ENCODE peak calls at places on chromosome 10, in five cellular contexts. One of them, this sample, is unnamed.

GRCh38 chr10:16442914-16443313 is 6.1 kb downstream of the PTER start:
- DNase-seq in NCI-H2081: no peak
- DNase-seq in activated effector memory CD4-positive, alpha-beta T cell treated with anti-CD3 and anti-CD28 coated beads, Interleukin-2, amount 50 U/mL, for 16 hours: no peak
- DNase-seq in activated gamma-delta T cell treated with Interleukin-2 at 50 U/mL for 16 hours: no peak
- DNase-seq in CD8-positive, alpha-beta T cell: no peak
- DNase-seq in this sample: no peak

GRCh38 chr10:35495521-35496238 is 109.5 kb upstream of the GJD4 start:
- DNase-seq in NCI-H2081: no peak
- DNase-seq in activated effector memory CD4-positive, alpha-beta T cell treated with anti-CD3 and anti-CD28 coated beads, Interleukin-2, amount 50 U/mL, for 16 hours: no peak
- DNase-seq in activated gamma-delta T cell treated with Interleukin-2 at 50 U/mL for 16 hours: no peak
- DNase-seq in CD8-positive, alpha-beta T cell: no peak
- DNase-seq in this sample: no peak

GRCh38 chr10:107616463-107617131 is 452.1 kb upstream of the SORCS1 start:
- DNase-seq in NCI-H2081: no peak
- DNase-seq in activated effector memory CD4-positive, alpha-beta T cell treated with anti-CD3 and anti-CD28 coated beads, Interleukin-2, amount 50 U/mL, for 16 hours: no peak
- DNase-seq in activated gamma-delta T cell treated with Interleukin-2 at 50 U/mL for 16 hours: no peak
- DNase-seq in CD8-positive, alpha-beta T cell: no peak
- DNase-seq in this sample: no peak

GRCh38 chr10:55098452-55098851 is 297.4 kb upstream of the PCDH15 start:
- DNase-seq in NCI-H2081: no peak
- DNase-seq in activated effector memory CD4-positive, alpha-beta T cell treated with anti-CD3 and anti-CD28 coated beads, Interleukin-2, amount 50 U/mL, for 16 hours: no peak
- DNase-seq in activated gamma-delta T cell treated with Interleukin-2 at 50 U/mL for 16 hours: no peak
- DNase-seq in CD8-positive, alpha-beta T cell: no peak
- DNase-seq in this sample: no peak

GRCh38 chr10:100508691-100509150 is 10.9 kb downstream of the SEC31B start:
- DNase-seq in NCI-H2081: peak; percentile 21
- DNase-seq in activated effector memory CD4-positive, alpha-beta T cell treated with anti-CD3 and anti-CD28 coated beads, Interleukin-2, amount 50 U/mL, for 16 hours: no peak
- DNase-seq in activated gamma-delta T cell treated with Interleukin-2 at 50 U/mL for 16 hours: peak; percentile 26
- DNase-seq in CD8-positive, alpha-beta T cell: peak; percentile 56
- DNase-seq in this sample: peak; percentile 63

GRCh38 chr10:83195021-83195420 is 944.3 kb upstream of the GHITM start:
- DNase-seq in NCI-H2081: no peak
- DNase-seq in activated effector memory CD4-positive, alpha-beta T cell treated with anti-CD3 and anti-CD28 coated beads, Interleukin-2, amount 50 U/mL, for 16 hours: no peak
- DNase-seq in activated gamma-delta T cell treated with Interleukin-2 at 50 U/mL for 16 hours: no peak
- DNase-seq in CD8-positive, alpha-beta T cell: no peak
- DNase-seq in this sample: no peak

GRCh38 chr10:21314906-21315305 is 210.6 kb downstream of the SKIDA1 start:
- DNase-seq in NCI-H2081: no peak
- DNase-seq in activated effector memory CD4-positive, alpha-beta T cell treated with anti-CD3 and anti-CD28 coated beads, Interleukin-2, amount 50 U/mL, for 16 hours: no peak
- DNase-seq in activated gamma-delta T cell treated with Interleukin-2 at 50 U/mL for 16 hours: no peak
- DNase-seq in CD8-positive, alpha-beta T cell: no peak
- DNase-seq in this sample: no peak

GRCh38 chr10:62071846-62072281 is 170.4 kb downstream of the ARID5B start:
- DNase-seq in NCI-H2081: no peak
- DNase-seq in activated effector memory CD4-positive, alpha-beta T cell treated with anti-CD3 and anti-CD28 coated beads, Interleukin-2, amount 50 U/mL, for 16 hours: no peak
- DNase-seq in activated gamma-delta T cell treated with Interleukin-2 at 50 U/mL for 16 hours: no peak
- DNase-seq in CD8-positive, alpha-beta T cell: no peak
- DNase-seq in this sample: no peak

GRCh38 chr10:114791768-114792167 is 29.8 kb upstream of the FHIP2A start:
- DNase-seq in NCI-H2081: no peak
- DNase-seq in activated effector memory CD4-positive, alpha-beta T cell treated with anti-CD3 and anti-CD28 coated beads, Interleukin-2, amount 50 U/mL, for 16 hours: no peak
- DNase-seq in activated gamma-delta T cell treated with Interleukin-2 at 50 U/mL for 16 hours: no peak
- DNase-seq in CD8-positive, alpha-beta T cell: no peak
- DNase-seq in this sample: no peak

GRCh38 chr10:5628366-5628765 is 38.0 kb downstream of the ASB13 start:
- DNase-seq in NCI-H2081: no peak
- DNase-seq in activated effector memory CD4-positive, alpha-beta T cell treated with anti-CD3 and anti-CD28 coated beads, Interleukin-2, amount 50 U/mL, for 16 hours: no peak
- DNase-seq in activated gamma-delta T cell treated with Interleukin-2 at 50 U/mL for 16 hours: no peak
- DNase-seq in CD8-positive, alpha-beta T cell: no peak
- DNase-seq in this sample: no peak

GRCh38 chr10:23197416-23197861 is 5.3 kb downstream of the PTF1A start:
- DNase-seq in NCI-H2081: no peak
- DNase-seq in activated effector memory CD4-positive, alpha-beta T cell treated with anti-CD3 and anti-CD28 coated beads, Interleukin-2, amount 50 U/mL, for 16 hours: no peak
- DNase-seq in activated gamma-delta T cell treated with Interleukin-2 at 50 U/mL for 16 hours: no peak
- DNase-seq in CD8-positive, alpha-beta T cell: no peak
- DNase-seq in this sample: no peak

GRCh38 chr10:88457680-88458079 is 125.4 kb downstream of the RNLS start:
- DNase-seq in NCI-H2081: no peak
- DNase-seq in activated effector memory CD4-positive, alpha-beta T cell treated with anti-CD3 and anti-CD28 coated beads, Interleukin-2, amount 50 U/mL, for 16 hours: no peak
- DNase-seq in activated gamma-delta T cell treated with Interleukin-2 at 50 U/mL for 16 hours: no peak
- DNase-seq in CD8-positive, alpha-beta T cell: no peak
- DNase-seq in this sample: no peak

GRCh38 chr10:69334258-69335062 is 56.2 kb downstream of the HK1 start:
- DNase-seq in NCI-H2081: no peak
- DNase-seq in activated effector memory CD4-positive, alpha-beta T cell treated with anti-CD3 and anti-CD28 coated beads, Interleukin-2, amount 50 U/mL, for 16 hours: no peak
- DNase-seq in activated gamma-delta T cell treated with Interleukin-2 at 50 U/mL for 16 hours: no peak
- DNase-seq in CD8-positive, alpha-beta T cell: no peak
- DNase-seq in this sample: no peak

GRCh38 chr10:93758911-93759410 is 1.2 kb downstream of the LGI1 start:
- DNase-seq in NCI-H2081: no peak
- DNase-seq in activated effector memory CD4-positive, alpha-beta T cell treated with anti-CD3 and anti-CD28 coated beads, Interleukin-2, amount 50 U/mL, for 16 hours: no peak
- DNase-seq in activated gamma-delta T cell treated with Interleukin-2 at 50 U/mL for 16 hours: no peak
- DNase-seq in CD8-positive, alpha-beta T cell: no peak
- DNase-seq in this sample: no peak

GRCh38 chr10:6786579-6787031 is 206.5 kb upstream of the PRKCQ start:
- DNase-seq in NCI-H2081: no peak
- DNase-seq in activated effector memory CD4-positive, alpha-beta T cell treated with anti-CD3 and anti-CD28 coated beads, Interleukin-2, amount 50 U/mL, for 16 hours: no peak
- DNase-seq in activated gamma-delta T cell treated with Interleukin-2 at 50 U/mL for 16 hours: no peak
- DNase-seq in CD8-positive, alpha-beta T cell: no peak
- DNase-seq in this sample: no peak

GRCh38 chr10:51832652-51833383 is 133.4 kb upstream of the CSTF2T start:
- DNase-seq in NCI-H2081: no peak
- DNase-seq in activated effector memory CD4-positive, alpha-beta T cell treated with anti-CD3 and anti-CD28 coated beads, Interleukin-2, amount 50 U/mL, for 16 hours: no peak
- DNase-seq in activated gamma-delta T cell treated with Interleukin-2 at 50 U/mL for 16 hours: no peak
- DNase-seq in CD8-positive, alpha-beta T cell: no peak
- DNase-seq in this sample: no peak

GRCh38 chr10:79229830-79230562 is 117.3 kb upstream of the PPIF start:
- DNase-seq in NCI-H2081: no peak
- DNase-seq in activated effector memory CD4-positive, alpha-beta T cell treated with anti-CD3 and anti-CD28 coated beads, Interleukin-2, amount 50 U/mL, for 16 hours: no peak
- DNase-seq in activated gamma-delta T cell treated with Interleukin-2 at 50 U/mL for 16 hours: no peak
- DNase-seq in CD8-positive, alpha-beta T cell: no peak
- DNase-seq in this sample: no peak

GRCh38 chr10:30215131-30215530 is 133.9 kb downstream of the MTPAP start:
- DNase-seq in NCI-H2081: no peak
- DNase-seq in activated effector memory CD4-positive, alpha-beta T cell treated with anti-CD3 and anti-CD28 coated beads, Interleukin-2, amount 50 U/mL, for 16 hours: no peak
- DNase-seq in activated gamma-delta T cell treated with Interleukin-2 at 50 U/mL for 16 hours: no peak
- DNase-seq in CD8-positive, alpha-beta T cell: no peak
- DNase-seq in this sample: no peak

GRCh38 chr10:71696635-71697326 is 22.8 kb downstream of the C10orf105 start:
- DNase-seq in NCI-H2081: peak; percentile 5
- DNase-seq in activated effector memory CD4-positive, alpha-beta T cell treated with anti-CD3 and anti-CD28 coated beads, Interleukin-2, amount 50 U/mL, for 16 hours: peak; percentile 88
- DNase-seq in activated gamma-delta T cell treated with Interleukin-2 at 50 U/mL for 16 hours: peak; percentile 63
- DNase-seq in CD8-positive, alpha-beta T cell: peak; percentile 81
- DNase-seq in this sample: peak; percentile 75

GRCh38 chr10:71225291-71226058 is 13.1 kb downstream of the UNC5B start:
- DNase-seq in NCI-H2081: no peak
- DNase-seq in activated effector memory CD4-positive, alpha-beta T cell treated with anti-CD3 and anti-CD28 coated beads, Interleukin-2, amount 50 U/mL, for 16 hours: no peak
- DNase-seq in activated gamma-delta T cell treated with Interleukin-2 at 50 U/mL for 16 hours: no peak
- DNase-seq in CD8-positive, alpha-beta T cell: no peak
- DNase-seq in this sample: no peak

GRCh38 chr10:111206521-111206920 is 129.7 kb downstream of the ADRA2A start:
- DNase-seq in NCI-H2081: no peak
- DNase-seq in activated effector memory CD4-positive, alpha-beta T cell treated with anti-CD3 and anti-CD28 coated beads, Interleukin-2, amount 50 U/mL, for 16 hours: no peak
- DNase-seq in activated gamma-delta T cell treated with Interleukin-2 at 50 U/mL for 16 hours: no peak
- DNase-seq in CD8-positive, alpha-beta T cell: no peak
- DNase-seq in this sample: no peak

GRCh38 chr10:82288461-82288881 is 413.5 kb downstream of the NRG3 start:
- DNase-seq in NCI-H2081: no peak
- DNase-seq in activated effector memory CD4-positive, alpha-beta T cell treated with anti-CD3 and anti-CD28 coated beads, Interleukin-2, amount 50 U/mL, for 16 hours: no peak
- DNase-seq in activated gamma-delta T cell treated with Interleukin-2 at 50 U/mL for 16 hours: no peak
- DNase-seq in CD8-positive, alpha-beta T cell: no peak
- DNase-seq in this sample: no peak

GRCh38 chr10:31709028-31709427 is 219.6 kb downstream of the ARHGAP12 start:
- DNase-seq in NCI-H2081: peak; percentile 1
- DNase-seq in activated effector memory CD4-positive, alpha-beta T cell treated with anti-CD3 and anti-CD28 coated beads, Interleukin-2, amount 50 U/mL, for 16 hours: no peak
- DNase-seq in activated gamma-delta T cell treated with Interleukin-2 at 50 U/mL for 16 hours: no peak
- DNase-seq in CD8-positive, alpha-beta T cell: no peak
- DNase-seq in this sample: no peak

GRCh38 chr10:29895436-29895835 is 163.9 kb downstream of the JCAD start:
- DNase-seq in NCI-H2081: no peak
- DNase-seq in activated effector memory CD4-positive, alpha-beta T cell treated with anti-CD3 and anti-CD28 coated beads, Interleukin-2, amount 50 U/mL, for 16 hours: no peak
- DNase-seq in activated gamma-delta T cell treated with Interleukin-2 at 50 U/mL for 16 hours: no peak
- DNase-seq in CD8-positive, alpha-beta T cell: no peak
- DNase-seq in this sample: no peak

GRCh38 chr10:4028027-4028471 is 243.0 kb upstream of the KLF6 start:
- DNase-seq in NCI-H2081: peak; percentile 10
- DNase-seq in activated effector memory CD4-positive, alpha-beta T cell treated with anti-CD3 and anti-CD28 coated beads, Interleukin-2, amount 50 U/mL, for 16 hours: no peak
- DNase-seq in activated gamma-delta T cell treated with Interleukin-2 at 50 U/mL for 16 hours: no peak
- DNase-seq in CD8-positive, alpha-beta T cell: no peak
- DNase-seq in this sample: no peak

This sample was measured in CD8-positive, alpha-beta memory T cell.